ENCODE peak calls at places on chromosome 7, in ten cellular contexts. One of them, this sample, is unnamed.
A peak's percentile ranks its signal among the peaks of the same experiment; 100 is the strongest.

GRCh38 chr7:69403169-69403568 is 195.1 kb upstream of the AUTS2 start:
- DNase-seq in OCI-LY7: peak; percentile 73
- DNase-seq in mammary epithelial cell: no peak
- DNase-seq in Panc1: no peak
- DNase-seq in AG04450: no peak
- DNase-seq in cardiac fibroblast: no peak
- DNase-seq in dorsolateral prefrontal cortex: no peak
- DNase-seq in naive thymus-derived CD4-positive, alpha-beta T cell: no peak
- DNase-seq in colonic mucosa: no peak
- DNase-seq in cardiac muscle cell: peak; percentile 19
- DNase-seq in this sample: no peak

GRCh38 chr7:92644406-92645113 is 54.4 kb upstream of the FAM133B start:
- DNase-seq in OCI-LY7: no peak
- DNase-seq in mammary epithelial cell: peak; percentile 30
- DNase-seq in Panc1: no peak
- DNase-seq in AG04450: no peak
- DNase-seq in cardiac fibroblast: peak; percentile 72
- DNase-seq in dorsolateral prefrontal cortex: peak; percentile 65
- DNase-seq in naive thymus-derived CD4-positive, alpha-beta T cell: no peak
- DNase-seq in colonic mucosa: no peak
- DNase-seq in cardiac muscle cell: peak; percentile 63
- DNase-seq in this sample: no peak

GRCh38 chr7:106583133-106583532 is 77.8 kb downstream of the CCDC71L start:
- DNase-seq in OCI-LY7: no peak
- DNase-seq in mammary epithelial cell: no peak
- DNase-seq in Panc1: no peak
- DNase-seq in AG04450: peak; percentile 42
- DNase-seq in cardiac fibroblast: peak; percentile 59
- DNase-seq in dorsolateral prefrontal cortex: no peak
- DNase-seq in naive thymus-derived CD4-positive, alpha-beta T cell: no peak
- DNase-seq in colonic mucosa: no peak
- DNase-seq in cardiac muscle cell: peak; percentile 36
- DNase-seq in this sample: no peak

GRCh38 chr7:29135851-29136250 is 10.5 kb downstream of the CPVL start:
- DNase-seq in OCI-LY7: no peak
- DNase-seq in mammary epithelial cell: no peak
- DNase-seq in Panc1: no peak
- DNase-seq in AG04450: no peak
- DNase-seq in cardiac fibroblast: no peak
- DNase-seq in dorsolateral prefrontal cortex: no peak
- DNase-seq in naive thymus-derived CD4-positive, alpha-beta T cell: no peak
- DNase-seq in colonic mucosa: no peak
- DNase-seq in cardiac muscle cell: no peak
- DNase-seq in this sample: no peak

GRCh38 chr7:18754766-18755165 is 259.2 kb downstream of the HDAC9 start:
- DNase-seq in OCI-LY7: no peak
- DNase-seq in mammary epithelial cell: peak; percentile 46
- DNase-seq in Panc1: no peak
- DNase-seq in AG04450: no peak
- DNase-seq in cardiac fibroblast: peak; percentile 47
- DNase-seq in dorsolateral prefrontal cortex: no peak
- DNase-seq in naive thymus-derived CD4-positive, alpha-beta T cell: no peak
- DNase-seq in colonic mucosa: no peak
- DNase-seq in cardiac muscle cell: peak; percentile 49
- DNase-seq in this sample: no peak

GRCh38 chr7:148962823-148963582 is 65.3 kb downstream of the PDIA4 start:
- DNase-seq in OCI-LY7: peak; percentile 78
- DNase-seq in mammary epithelial cell: peak; percentile 59
- DNase-seq in Panc1: peak; percentile 88
- DNase-seq in AG04450: peak; percentile 44
- DNase-seq in cardiac fibroblast: peak; percentile 84
- DNase-seq in dorsolateral prefrontal cortex: peak; percentile 83
- DNase-seq in naive thymus-derived CD4-positive, alpha-beta T cell: peak; percentile 45
- DNase-seq in colonic mucosa: peak; percentile 68
- DNase-seq in cardiac muscle cell: peak; percentile 79
- DNase-seq in this sample: peak; percentile 64

GRCh38 chr7:115924398-115924797 is 106.2 kb downstream of the TFEC start:
- DNase-seq in OCI-LY7: no peak
- DNase-seq in mammary epithelial cell: no peak
- DNase-seq in Panc1: no peak
- DNase-seq in AG04450: no peak
- DNase-seq in cardiac fibroblast: no peak
- DNase-seq in dorsolateral prefrontal cortex: no peak
- DNase-seq in naive thymus-derived CD4-positive, alpha-beta T cell: no peak
- DNase-seq in colonic mucosa: no peak
- DNase-seq in cardiac muscle cell: no peak
- DNase-seq in this sample: no peak

GRCh38 chr7:33157781-33158180 is 28.4 kb downstream of the BBS9 start:
- DNase-seq in OCI-LY7: no peak
- DNase-seq in mammary epithelial cell: no peak
- DNase-seq in Panc1: no peak
- DNase-seq in AG04450: no peak
- DNase-seq in cardiac fibroblast: no peak
- DNase-seq in dorsolateral prefrontal cortex: no peak
- DNase-seq in naive thymus-derived CD4-positive, alpha-beta T cell: no peak
- DNase-seq in colonic mucosa: no peak
- DNase-seq in cardiac muscle cell: no peak
- DNase-seq in this sample: no peak

GRCh38 chr7:43141091-43141490 is 28.6 kb downstream of the HECW1 start:
- DNase-seq in OCI-LY7: no peak
- DNase-seq in mammary epithelial cell: peak; percentile 31
- DNase-seq in Panc1: no peak
- DNase-seq in AG04450: no peak
- DNase-seq in cardiac fibroblast: no peak
- DNase-seq in dorsolateral prefrontal cortex: no peak
- DNase-seq in naive thymus-derived CD4-positive, alpha-beta T cell: no peak
- DNase-seq in colonic mucosa: no peak
- DNase-seq in cardiac muscle cell: no peak
- DNase-seq in this sample: peak; percentile 14

GRCh38 chr7:30159698-30160143 is 24.9 kb downstream of the MTURN start:
- DNase-seq in OCI-LY7: peak; percentile 55
- DNase-seq in mammary epithelial cell: peak; percentile 50
- DNase-seq in Panc1: no peak
- DNase-seq in AG04450: no peak
- DNase-seq in cardiac fibroblast: peak; percentile 40
- DNase-seq in dorsolateral prefrontal cortex: peak; percentile 59
- DNase-seq in naive thymus-derived CD4-positive, alpha-beta T cell: no peak
- DNase-seq in colonic mucosa: peak; percentile 68
- DNase-seq in cardiac muscle cell: peak; percentile 30
- DNase-seq in this sample: peak; percentile 57

DNA sequence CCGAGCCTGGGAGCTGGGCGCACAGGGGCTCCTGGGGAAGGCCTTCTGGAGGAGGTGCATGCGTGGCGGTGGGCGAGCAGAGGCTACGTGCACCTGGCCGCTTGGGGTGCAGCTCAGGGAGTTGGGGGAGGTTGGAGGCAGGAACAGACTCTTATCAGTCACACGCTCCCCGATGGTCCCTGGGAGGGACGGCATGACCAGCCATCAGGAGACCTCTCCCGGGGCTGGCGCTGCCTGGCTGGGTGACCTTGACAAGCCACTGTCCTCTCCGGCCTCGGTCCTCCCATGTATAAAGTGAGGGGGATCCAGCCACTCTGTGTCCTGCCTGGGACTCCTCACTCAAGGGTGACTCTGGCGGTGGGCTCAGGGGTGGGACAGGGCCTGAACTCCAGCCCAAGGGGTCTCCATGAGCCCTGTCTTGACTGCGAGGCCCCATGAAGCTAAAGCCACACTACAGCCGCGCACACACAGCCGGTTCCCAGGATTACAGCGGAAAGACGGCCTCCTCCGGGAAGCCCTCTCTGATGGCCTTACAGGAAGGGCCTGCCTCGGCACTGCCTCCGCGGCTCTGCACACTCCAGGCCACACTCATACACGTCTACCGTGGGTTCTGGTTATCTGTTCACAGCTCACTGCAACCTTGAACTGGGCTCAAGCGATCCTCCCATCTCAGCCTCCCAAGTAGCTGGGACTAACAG is 2.3 kb downstream of the TMEM184A start:
- DNase-seq in OCI-LY7: no peak
- DNase-seq in mammary epithelial cell: no peak
- DNase-seq in Panc1: no peak
- DNase-seq in AG04450: no peak
- DNase-seq in cardiac fibroblast: no peak
- DNase-seq in dorsolateral prefrontal cortex: no peak
- DNase-seq in naive thymus-derived CD4-positive, alpha-beta T cell: no peak
- DNase-seq in colonic mucosa: no peak
- DNase-seq in cardiac muscle cell: no peak
- DNase-seq in this sample: no peak
- H3K4me3 ChIP-seq in OCI-LY7: no peak overlapping the region
- H3K4me3 ChIP-seq in mammary epithelial cell: no peak overlapping the region
- H3K4me3 ChIP-seq in Panc1: no peak overlapping the region
- H3K4me3 ChIP-seq in AG04450: no peak overlapping the region
- H3K4me3 ChIP-seq in cardiac fibroblast: no peak overlapping the region
- H3K4me3 ChIP-seq in dorsolateral prefrontal cortex: no peak overlapping the region
- H3K4me3 ChIP-seq in naive thymus-derived CD4-positive, alpha-beta T cell: no peak overlapping the region
- H3K4me3 ChIP-seq in colonic mucosa: no peak overlapping the region
- H3K4me3 ChIP-seq in cardiac muscle cell: no peak overlapping the region
- H3K4me3 ChIP-seq in this sample: no peak overlapping the region

GRCh38 chr7:156948361-156948760 is 1.2 kb upstream of the NOM1 start:
- DNase-seq in OCI-LY7: no peak
- DNase-seq in mammary epithelial cell: no peak
- DNase-seq in Panc1: no peak
- DNase-seq in AG04450: no peak
- DNase-seq in cardiac fibroblast: no peak
- DNase-seq in dorsolateral prefrontal cortex: no peak
- DNase-seq in naive thymus-derived CD4-positive, alpha-beta T cell: no peak
- DNase-seq in colonic mucosa: no peak
- DNase-seq in cardiac muscle cell: no peak
- DNase-seq in this sample: no peak
- H3K4me3 ChIP-seq in OCI-LY7: peak overlapping the region; percentile 82
- H3K4me3 ChIP-seq in mammary epithelial cell: peak overlapping the region; percentile 88
- H3K4me3 ChIP-seq in Panc1: peak overlapping the region; percentile 88
- H3K4me3 ChIP-seq in AG04450: peak overlapping the region; percentile 65
- H3K4me3 ChIP-seq in cardiac fibroblast: peak overlapping the region; percentile 50
- H3K4me3 ChIP-seq in dorsolateral prefrontal cortex: peak overlapping the region; percentile 99
- H3K4me3 ChIP-seq in naive thymus-derived CD4-positive, alpha-beta T cell: no peak overlapping the region
- H3K4me3 ChIP-seq in colonic mucosa: peak overlapping the region; percentile 99
- H3K4me3 ChIP-seq in cardiac muscle cell: no peak overlapping the region
- H3K4me3 ChIP-seq in this sample: no peak overlapping the region

GRCh38 chr7:112161253-112162160 is 44.7 kb downstream of the DOCK4 start:
- DNase-seq in OCI-LY7: no peak
- DNase-seq in mammary epithelial cell: no peak
- DNase-seq in Panc1: no peak
- DNase-seq in AG04450: no peak
- DNase-seq in cardiac fibroblast: no peak
- DNase-seq in dorsolateral prefrontal cortex: no peak
- DNase-seq in naive thymus-derived CD4-positive, alpha-beta T cell: no peak
- DNase-seq in colonic mucosa: no peak
- DNase-seq in cardiac muscle cell: no peak
- DNase-seq in this sample: no peak
- H3K4me3 ChIP-seq in OCI-LY7: no peak overlapping the region
- H3K4me3 ChIP-seq in mammary epithelial cell: no peak overlapping the region
- H3K4me3 ChIP-seq in Panc1: no peak overlapping the region
- H3K4me3 ChIP-seq in AG04450: no peak overlapping the region
- H3K4me3 ChIP-seq in cardiac fibroblast: no peak overlapping the region
- H3K4me3 ChIP-seq in dorsolateral prefrontal cortex: no peak overlapping the region
- H3K4me3 ChIP-seq in naive thymus-derived CD4-positive, alpha-beta T cell: no peak overlapping the region
- H3K4me3 ChIP-seq in colonic mucosa: no peak overlapping the region
- H3K4me3 ChIP-seq in cardiac muscle cell: no peak overlapping the region
- H3K4me3 ChIP-seq in this sample: no peak overlapping the region

DNA sequence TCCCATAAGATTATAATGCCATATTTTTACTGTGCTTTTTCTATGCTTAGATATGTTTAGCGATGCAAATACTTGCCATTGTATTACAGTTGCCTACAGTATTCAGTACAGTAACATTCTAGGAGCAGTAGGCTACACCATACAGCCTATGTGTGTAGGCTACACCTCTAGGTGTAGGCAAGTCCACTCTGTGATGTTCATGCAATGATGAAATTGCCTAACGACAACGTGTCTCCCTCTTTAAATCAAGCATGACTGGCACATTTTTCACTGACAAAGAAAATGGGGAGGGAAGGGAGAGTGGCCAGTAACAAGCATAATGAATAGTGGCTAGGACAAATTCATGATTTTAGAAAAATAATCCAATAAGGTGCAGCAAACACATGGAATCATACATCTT is 1.7 kb downstream of the NCAPG2 start:
- DNase-seq in OCI-LY7: no peak
- DNase-seq in mammary epithelial cell: no peak
- DNase-seq in Panc1: no peak
- DNase-seq in AG04450: no peak
- DNase-seq in cardiac fibroblast: no peak
- DNase-seq in dorsolateral prefrontal cortex: no peak
- DNase-seq in naive thymus-derived CD4-positive, alpha-beta T cell: no peak
- DNase-seq in colonic mucosa: no peak
- DNase-seq in cardiac muscle cell: no peak
- DNase-seq in this sample: no peak
- H3K4me3 ChIP-seq in OCI-LY7: peak overlapping the region; percentile 77
- H3K4me3 ChIP-seq in mammary epithelial cell: no peak overlapping the region
- H3K4me3 ChIP-seq in Panc1: no peak overlapping the region
- H3K4me3 ChIP-seq in AG04450: no peak overlapping the region
- H3K4me3 ChIP-seq in cardiac fibroblast: no peak overlapping the region
- H3K4me3 ChIP-seq in dorsolateral prefrontal cortex: no peak overlapping the region
- H3K4me3 ChIP-seq in naive thymus-derived CD4-positive, alpha-beta T cell: no peak overlapping the region
- H3K4me3 ChIP-seq in colonic mucosa: no peak overlapping the region
- H3K4me3 ChIP-seq in cardiac muscle cell: no peak overlapping the region
- H3K4me3 ChIP-seq in this sample: peak overlapping the region; percentile 98

GRCh38 chr7:122884186-122884585 is 2.1 kb downstream of the CADPS2 start:
- DNase-seq in OCI-LY7: no peak
- DNase-seq in mammary epithelial cell: peak; percentile 16
- DNase-seq in Panc1: no peak
- DNase-seq in AG04450: no peak
- DNase-seq in cardiac fibroblast: no peak
- DNase-seq in dorsolateral prefrontal cortex: no peak
- DNase-seq in naive thymus-derived CD4-positive, alpha-beta T cell: no peak
- DNase-seq in colonic mucosa: no peak
- DNase-seq in cardiac muscle cell: no peak
- DNase-seq in this sample: no peak
- H3K4me3 ChIP-seq in OCI-LY7: no peak overlapping the region
- H3K4me3 ChIP-seq in mammary epithelial cell: no peak overlapping the region
- H3K4me3 ChIP-seq in Panc1: no peak overlapping the region
- H3K4me3 ChIP-seq in AG04450: no peak overlapping the region
- H3K4me3 ChIP-seq in cardiac fibroblast: no peak overlapping the region
- H3K4me3 ChIP-seq in dorsolateral prefrontal cortex: peak overlapping the region; percentile 83
- H3K4me3 ChIP-seq in naive thymus-derived CD4-positive, alpha-beta T cell: no peak overlapping the region
- H3K4me3 ChIP-seq in colonic mucosa: no peak overlapping the region
- H3K4me3 ChIP-seq in cardiac muscle cell: no peak overlapping the region
- H3K4me3 ChIP-seq in this sample: no peak overlapping the region